ENCODE peak calls at places on chromosomes 16 and 17, in four cellular contexts. C is T-helper 17 cell; B is NCI-H1105; G is CD8-positive, alpha-beta memory T cell. M is an unnamed sample.

GRCh38 chr17:78745407-78746088 is 36.5 kb downstream of the CYTH1 start:
- DNase-seq in C (no peak), B (no peak), G (no peak), M (no peak)

GRCh38 chr17:73205326-73205980 is 12.6 kb downstream of the COG1 start:
- DNase-seq in C (no peak), B (no peak), G (no peak), M (peak)

GRCh38 chr16:51409001-51409675 is 258.1 kb upstream of the SALL1 start:
- DNase-seq in C (no peak), B (no peak), G (no peak), M (no peak)

GRCh38 chr16:75007443-75007842 is 8.6 kb downstream of the ZNRF1 start:
- DNase-seq in C (no peak), B (no peak), G (no peak), M (no peak)

GRCh38 chr17:79678856-79679255 is 51.9 kb upstream of the ENPP7 start:
- DNase-seq in C (no peak), B (no peak), G (no peak), M (no peak)

GRCh38 chr16:89584768-89585549 is 9.4 kb downstream of the CPNE7 start:
- DNase-seq in C (no peak), B (no peak), G (no peak), M (no peak)

GRCh38 chr17:61400786-61401279 is 1.2 kb downstream of the TBX2 start:
- DNase-seq in C (no peak), B (no peak), G (no peak), M (no peak)

GRCh38 chr17:64212122-64212521 is 50.9 kb downstream of the TEX2 start:
- DNase-seq in C (no peak), B (no peak), G (no peak), M (no peak)

GRCh38 chr17:78995022-78995760 is 14.4 kb downstream of the CANT1 start:
- DNase-seq in C (no peak), B (no peak), G (no peak), M (no peak)

GRCh38 chr16:88264641-88265285 is 118.0 kb upstream of the ZNF469 start:
- DNase-seq in C (no peak), B (no peak), G (peak), M (no peak)

GRCh38 chr16:75491876-75492275 is 3.4 kb downstream of the CHST6 start:
- DNase-seq in C (no peak), B (peak), G (no peak), M (no peak)

GRCh38 chr17:78990349-78991016 is 10.8 kb upstream of the LGALS3BP start:
- DNase-seq in C (no peak), B (no peak), G (no peak), M (no peak)

GRCh38 chr16:27718767-27719445 is 169.0 kb downstream of the KATNIP start:
- DNase-seq in C (no peak), B (no peak), G (no peak), M (no peak)

GRCh38 chr17:78159575-78160158 is 8.7 kb upstream of the SYNGR2 start:
- DNase-seq in C (no peak), B (no peak), G (no peak), M (no peak)

GRCh38 chr16:84303023-84303422 is 8.3 kb downstream of the WFDC1 start:
- DNase-seq in C (no peak), B (no peak), G (no peak), M (no peak)

GRCh38 chr17:8222380-8222629 is 11.9 kb upstream of the AURKB start:
- DNase-seq in C (no peak), B (peak), G (no peak), M (no peak)

GRCh38 chr16:57191056-57191536 is 5.0 kb downstream of the RSPRY1 start:
- DNase-seq in C (no peak), B (no peak), G (no peak), M (no peak)

GRCh38 chr17:28620010-28620409 is 6.0 kb upstream of the RSKR start:
- DNase-seq in C (no peak), B (no peak), G (no peak), M (no peak)

GRCh38 chr16:85570735-85571562 is 42.2 kb upstream of the GSE1 start:
- DNase-seq in C (no peak), B (no peak), G (peak), M (no peak)

GRCh38 chr16:73176577-73177013 is 128.7 kb upstream of the ZFHX3 start:
- DNase-seq in C (no peak), B (no peak), G (no peak), M (no peak)

GRCh38 chr16:84650062-84650991 is 2.0 kb downstream of the KLHL36 start:
- DNase-seq in C (no peak), B (no peak), G (no peak), M (no peak)

GRCh38 chr16:84806256-84806889 is 13.4 kb upstream of the CRISPLD2 start:
- DNase-seq in C (no peak), B (no peak), G (no peak), M (no peak)

GRCh38 chr16:82195917-82196494 is 26.0 kb upstream of the MPHOSPH6 start:
- DNase-seq in C (no peak), B (no peak), G (no peak), M (no peak)

GRCh38 chr17:82193520-82194236 is 19.0 kb downstream of the CCDC57 start:
- DNase-seq in C (no peak), B (no peak), G (no peak), M (no peak)

M was measured in NCI-H1092.